ENCODE peak calls at places on chromosomes 6 and 20, in ten cellular contexts. One of them, this sample, is unnamed.

GRCh38 chr20:47585087-47585747 is 83.5 kb downstream of the NCOA3 start:
- DNase-seq in GM20000: peak
- DNase-seq in WTC11: no peak
- DNase-seq in esophagus muscularis mucosa: no peak
- DNase-seq in mammary epithelial cell: no peak
- DNase-seq in RWPE2: no peak
- DNase-seq in Calu3: no peak
- DNase-seq in ovary: no peak
- DNase-seq in endothelial cell: no peak
- DNase-seq in tibial nerve: no peak
- DNase-seq in this sample: no peak

GRCh38 chr6:133202610-133203343 is 38.4 kb upstream of the EYA4 start:
- DNase-seq in GM20000: no peak
- DNase-seq in WTC11: no peak
- DNase-seq in esophagus muscularis mucosa: no peak
- DNase-seq in mammary epithelial cell: no peak
- DNase-seq in RWPE2: no peak
- DNase-seq in Calu3: no peak
- DNase-seq in ovary: no peak
- DNase-seq in endothelial cell: no peak
- DNase-seq in tibial nerve: no peak
- DNase-seq in this sample: no peak

GRCh38 chr6:166904101-166904746 is 52.1 kb downstream of the RNASET2 start:
- DNase-seq in GM20000: peak
- DNase-seq in WTC11: no peak
- DNase-seq in esophagus muscularis mucosa: peak
- DNase-seq in mammary epithelial cell: no peak
- DNase-seq in RWPE2: no peak
- DNase-seq in Calu3: no peak
- DNase-seq in ovary: no peak
- DNase-seq in endothelial cell: no peak
- DNase-seq in tibial nerve: no peak
- DNase-seq in this sample: no peak

GRCh38 chr6:128601060-128601459 is 80.7 kb upstream of the PTPRK start:
- DNase-seq in GM20000: no peak
- DNase-seq in WTC11: no peak
- DNase-seq in esophagus muscularis mucosa: no peak
- DNase-seq in mammary epithelial cell: no peak
- DNase-seq in RWPE2: no peak
- DNase-seq in Calu3: no peak
- DNase-seq in ovary: no peak
- DNase-seq in endothelial cell: no peak
- DNase-seq in tibial nerve: no peak
- DNase-seq in this sample: no peak

GRCh38 chr6:54846243-54846856 is at the start of gene FAM83B:
- DNase-seq in GM20000: no peak
- DNase-seq in WTC11: peak
- DNase-seq in esophagus muscularis mucosa: no peak
- DNase-seq in mammary epithelial cell: peak
- DNase-seq in RWPE2: peak
- DNase-seq in Calu3: peak
- DNase-seq in ovary: no peak
- DNase-seq in endothelial cell: peak
- DNase-seq in tibial nerve: no peak
- DNase-seq in this sample: peak

GRCh38 chr6:161226005-161226964 is 47.6 kb downstream of the AGPAT4 start:
- DNase-seq in GM20000: peak
- DNase-seq in WTC11: no peak
- DNase-seq in esophagus muscularis mucosa: no peak
- DNase-seq in mammary epithelial cell: no peak
- DNase-seq in RWPE2: no peak
- DNase-seq in Calu3: no peak
- DNase-seq in ovary: peak
- DNase-seq in endothelial cell: no peak
- DNase-seq in tibial nerve: no peak
- DNase-seq in this sample: no peak

GRCh38 chr6:63640062-63640461 is 4.5 kb downstream of the PHF3 start:
- DNase-seq in GM20000: no peak
- DNase-seq in WTC11: no peak
- DNase-seq in esophagus muscularis mucosa: no peak
- DNase-seq in mammary epithelial cell: peak
- DNase-seq in RWPE2: no peak
- DNase-seq in Calu3: no peak
- DNase-seq in ovary: no peak
- DNase-seq in endothelial cell: no peak
- DNase-seq in tibial nerve: no peak
- DNase-seq in this sample: no peak

GRCh38 chr20:10357061-10357708 is 76.8 kb downstream of the MKKS start:
- DNase-seq in GM20000: no peak
- DNase-seq in WTC11: no peak
- DNase-seq in esophagus muscularis mucosa: no peak
- DNase-seq in mammary epithelial cell: no peak
- DNase-seq in RWPE2: no peak
- DNase-seq in Calu3: no peak
- DNase-seq in ovary: no peak
- DNase-seq in endothelial cell: no peak
- DNase-seq in tibial nerve: no peak
- DNase-seq in this sample: no peak

GRCh38 chr6:152698692-152699091 is 995 bp downstream of the MYCT1 start:
- DNase-seq in GM20000: no peak
- DNase-seq in WTC11: no peak
- DNase-seq in esophagus muscularis mucosa: no peak
- DNase-seq in mammary epithelial cell: no peak
- DNase-seq in RWPE2: no peak
- DNase-seq in Calu3: no peak
- DNase-seq in ovary: no peak
- DNase-seq in endothelial cell: no peak
- DNase-seq in tibial nerve: no peak
- DNase-seq in this sample: no peak

GRCh38 chr6:115514656-115515055 is 546.0 kb downstream of the FRK start:
- DNase-seq in GM20000: no peak
- DNase-seq in WTC11: no peak
- DNase-seq in esophagus muscularis mucosa: no peak
- DNase-seq in mammary epithelial cell: no peak
- DNase-seq in RWPE2: no peak
- DNase-seq in Calu3: no peak
- DNase-seq in ovary: no peak
- DNase-seq in endothelial cell: no peak
- DNase-seq in tibial nerve: no peak
- DNase-seq in this sample: no peak

DNA sequence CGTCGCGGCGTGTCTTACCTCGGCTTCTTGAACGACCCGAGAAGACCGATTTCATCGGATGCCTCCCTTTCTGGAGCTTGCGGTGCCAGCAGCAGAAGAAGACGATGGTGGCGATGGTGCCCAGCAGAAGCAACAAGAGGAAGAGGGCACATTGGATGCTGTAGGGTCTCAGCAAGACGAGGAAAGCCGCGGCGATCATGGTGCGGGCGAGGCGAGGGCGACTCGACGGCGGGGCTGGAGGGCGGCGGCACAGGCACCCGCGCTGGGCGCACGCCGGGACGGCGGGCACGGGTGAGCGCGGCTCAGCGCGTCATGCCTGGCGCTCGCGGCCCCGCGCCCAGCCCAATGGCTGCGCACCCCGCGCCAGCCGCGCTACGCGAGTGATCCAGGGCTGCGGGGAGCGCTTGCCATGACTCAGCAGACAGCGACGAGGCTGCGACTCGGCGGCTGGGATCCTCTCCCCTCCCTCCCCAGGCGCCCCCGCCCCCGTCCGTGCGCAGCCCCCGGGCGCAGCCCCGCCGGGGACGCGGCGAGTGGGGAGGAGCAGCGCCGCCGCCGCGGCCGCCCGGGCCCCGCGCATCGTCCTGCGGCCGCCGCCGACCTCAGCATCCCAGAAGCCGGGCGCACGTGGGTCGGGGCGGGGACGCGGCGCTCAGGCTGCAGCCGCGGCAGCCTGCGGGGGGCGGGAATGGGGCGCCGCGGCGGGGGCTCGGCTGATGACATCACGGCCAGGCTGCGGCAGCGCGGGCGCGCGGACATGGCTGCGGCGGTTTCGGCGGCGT is at the start of gene BEND6:
- DNase-seq in GM20000: peak
- DNase-seq in WTC11: peak
- DNase-seq in esophagus muscularis mucosa: no peak
- DNase-seq in mammary epithelial cell: peak
- DNase-seq in RWPE2: peak
- DNase-seq in Calu3: peak
- DNase-seq in ovary: peak
- DNase-seq in endothelial cell: no peak
- DNase-seq in tibial nerve: no peak
- DNase-seq in this sample: peak
- TF ChIP-seq CTCF in GM20000: no peak
- TF ChIP-seq CTCF in WTC11: no peak
- TF ChIP-seq CTCF in esophagus muscularis mucosa: no peak
- TF ChIP-seq CTCF in mammary epithelial cell: no peak
- TF ChIP-seq CTCF in RWPE2: no peak
- TF ChIP-seq CTCF in Calu3: no peak
- TF ChIP-seq CTCF in ovary: no peak
- TF ChIP-seq CTCF in endothelial cell: no peak
- TF ChIP-seq CTCF in tibial nerve: no peak
- TF ChIP-seq CTCF in this sample: no peak

DNA sequence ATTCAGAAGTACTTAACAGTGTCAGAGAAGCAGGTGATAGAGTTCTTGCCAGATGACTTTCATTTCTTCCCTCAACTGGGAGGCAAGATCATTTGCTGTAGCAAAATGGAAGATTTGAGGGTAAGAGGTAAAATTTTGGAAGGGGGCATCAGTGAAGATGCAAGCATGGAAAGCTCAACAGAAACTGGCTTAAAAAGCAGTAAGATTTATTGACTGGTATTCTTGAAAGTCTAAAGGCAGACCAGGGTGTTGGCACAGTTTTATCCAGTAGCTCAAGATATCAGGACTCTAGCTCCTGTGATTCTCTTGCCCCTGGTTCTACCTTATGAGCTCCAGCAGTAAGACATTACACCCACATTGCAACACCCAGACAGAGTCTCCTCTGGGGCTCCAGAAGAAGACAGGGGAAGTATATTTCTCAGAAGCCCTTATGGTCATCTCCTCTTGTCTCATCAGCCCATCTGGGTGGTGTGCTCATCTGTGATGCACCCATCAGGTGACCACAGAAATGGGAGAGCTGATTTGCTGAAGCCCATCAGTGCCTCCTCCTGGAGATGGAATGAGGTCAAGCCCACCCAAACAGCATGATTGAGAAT is 16.0 kb upstream of the MOCS1 start:
- DNase-seq in GM20000: no peak
- DNase-seq in WTC11: no peak
- DNase-seq in esophagus muscularis mucosa: peak
- DNase-seq in mammary epithelial cell: no peak
- DNase-seq in RWPE2: no peak
- DNase-seq in Calu3: no peak
- DNase-seq in ovary: no peak
- DNase-seq in endothelial cell: no peak
- DNase-seq in tibial nerve: no peak
- DNase-seq in this sample: no peak
- TF ChIP-seq CTCF in GM20000: no peak
- TF ChIP-seq CTCF in WTC11: no peak
- TF ChIP-seq CTCF in esophagus muscularis mucosa: no peak
- TF ChIP-seq CTCF in mammary epithelial cell: no peak
- TF ChIP-seq CTCF in RWPE2: no peak
- TF ChIP-seq CTCF in Calu3: no peak
- TF ChIP-seq CTCF in ovary: no peak
- TF ChIP-seq CTCF in endothelial cell: no peak
- TF ChIP-seq CTCF in tibial nerve: no peak
- TF ChIP-seq CTCF in this sample: no peak

DNA sequence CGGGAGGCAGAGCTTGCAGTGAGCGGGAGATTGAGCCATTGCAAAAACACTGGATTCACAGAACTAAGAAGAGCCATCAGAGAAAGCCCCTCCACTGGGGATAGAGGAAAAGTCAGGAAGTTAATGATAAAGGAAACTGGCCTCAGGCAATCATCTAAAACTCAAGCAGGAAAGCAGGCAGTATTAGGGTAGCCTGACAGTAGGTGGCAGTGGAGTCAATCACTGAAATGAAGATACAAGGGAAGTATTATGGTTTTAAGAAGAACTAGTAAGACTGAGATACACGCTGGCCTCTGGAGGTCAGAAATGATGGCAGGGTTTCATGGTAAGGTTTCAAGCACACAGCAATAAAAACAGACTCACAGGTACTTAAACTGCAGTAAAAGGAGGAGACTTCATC is 578.3 kb downstream of the HACE1 start:
- DNase-seq in GM20000: peak
- DNase-seq in WTC11: peak
- DNase-seq in esophagus muscularis mucosa: no peak
- DNase-seq in mammary epithelial cell: no peak
- DNase-seq in RWPE2: no peak
- DNase-seq in Calu3: no peak
- DNase-seq in ovary: no peak
- DNase-seq in endothelial cell: no peak
- DNase-seq in tibial nerve: no peak
- DNase-seq in this sample: no peak
- TF ChIP-seq CTCF in GM20000: no peak
- TF ChIP-seq CTCF in WTC11: peak
- TF ChIP-seq CTCF in esophagus muscularis mucosa: no peak
- TF ChIP-seq CTCF in mammary epithelial cell: peak
- TF ChIP-seq CTCF in RWPE2: no peak
- TF ChIP-seq CTCF in Calu3: no peak
- TF ChIP-seq CTCF in ovary: no peak
- TF ChIP-seq CTCF in endothelial cell: no peak
- TF ChIP-seq CTCF in tibial nerve: no peak
- TF ChIP-seq CTCF in this sample: no peak

GRCh38 chr20:23605867-23606651 is at the start of gene CST9:
- DNase-seq in GM20000: no peak
- DNase-seq in WTC11: no peak
- DNase-seq in esophagus muscularis mucosa: peak
- DNase-seq in mammary epithelial cell: no peak
- DNase-seq in RWPE2: no peak
- DNase-seq in Calu3: no peak
- DNase-seq in ovary: no peak
- DNase-seq in endothelial cell: no peak
- DNase-seq in tibial nerve: no peak
- DNase-seq in this sample: no peak

GRCh38 chr20:23608251-23608846 is 2.6 kb upstream of the CST9 start:
- DNase-seq in GM20000: no peak
- DNase-seq in WTC11: no peak
- DNase-seq in esophagus muscularis mucosa: peak
- DNase-seq in mammary epithelial cell: no peak
- DNase-seq in RWPE2: no peak
- DNase-seq in Calu3: no peak
- DNase-seq in ovary: no peak
- DNase-seq in endothelial cell: no peak
- DNase-seq in tibial nerve: no peak
- DNase-seq in this sample: no peak

GRCh38 chr20:23606652-23607049 is 934 bp upstream of the CST9 start:
- DNase-seq in GM20000: peak
- DNase-seq in WTC11: peak
- DNase-seq in esophagus muscularis mucosa: peak
- DNase-seq in mammary epithelial cell: peak
- DNase-seq in RWPE2: no peak
- DNase-seq in Calu3: peak
- DNase-seq in ovary: peak
- DNase-seq in endothelial cell: peak
- DNase-seq in tibial nerve: peak
- DNase-seq in this sample: peak

GRCh38 chr20:23609486-23610109 is 3.9 kb upstream of the CST9 start:
- DNase-seq in GM20000: no peak
- DNase-seq in WTC11: no peak
- DNase-seq in esophagus muscularis mucosa: peak
- DNase-seq in mammary epithelial cell: no peak
- DNase-seq in RWPE2: no peak
- DNase-seq in Calu3: no peak
- DNase-seq in ovary: no peak
- DNase-seq in endothelial cell: no peak
- DNase-seq in tibial nerve: no peak
- DNase-seq in this sample: no peak

GRCh38 chr20:23607497-23608245 is 2.0 kb upstream of the CST9 start:
- DNase-seq in GM20000: no peak
- DNase-seq in WTC11: no peak
- DNase-seq in esophagus muscularis mucosa: peak
- DNase-seq in mammary epithelial cell: no peak
- DNase-seq in RWPE2: no peak
- DNase-seq in Calu3: no peak
- DNase-seq in ovary: no peak
- DNase-seq in endothelial cell: no peak
- DNase-seq in tibial nerve: no peak
- DNase-seq in this sample: no peak
- TF ChIP-seq CTCF in GM20000: no peak
- TF ChIP-seq CTCF in WTC11: no peak
- TF ChIP-seq CTCF in esophagus muscularis mucosa: no peak
- TF ChIP-seq CTCF in mammary epithelial cell: no peak
- TF ChIP-seq CTCF in RWPE2: no peak
- TF ChIP-seq CTCF in Calu3: no peak
- TF ChIP-seq CTCF in ovary: no peak
- TF ChIP-seq CTCF in endothelial cell: no peak
- TF ChIP-seq CTCF in tibial nerve: no peak
- TF ChIP-seq CTCF in this sample: no peak